ENCODE peak calls at places on chromosomes 12 and 14, in five cellular contexts. A, S, L, C and G are unnamed samples.

GRCh38 chr14:101025656-101026055 is 122.1 kb upstream of the RTL1 start:
- DNase-seq in L (no peak), C (no peak), S (no peak), A (no peak), G (peak; percentile 24)

GRCh38 chr12:26940820-26941219 is 2.5 kb downstream of the FGFR1OP2 start:
- DNase-seq in A (no peak), L (no peak), S (no peak), C (no peak), G (no peak)

GRCh38 chr14:23626946-23627345 is 9.2 kb upstream of the DHRS2 start:
- DNase-seq in A (no peak), S (no peak), L (no peak), C (no peak), G (no peak)

GRCh38 chr14:50025073-50025472 is 91.3 kb downstream of the VCPKMT start:
- DNase-seq in A (no peak), L (no peak), S (no peak), C (no peak), G (no peak)

GRCh38 chr14:91466192-91466591 is 43.9 kb downstream of the PPP4R3A start:
- DNase-seq in S (no peak), C (no peak), L (no peak), A (no peak), G (no peak)

GRCh38 chr12:29650371-29650770 is 133.4 kb downstream of the TMTC1 start:
- DNase-seq in A (no peak), S (no peak), L (no peak), C (no peak), G (no peak)

GRCh38 chr14:104530651-104531050 is 48.9 kb upstream of the C14orf180 start:
- DNase-seq in L (no peak), S (peak; percentile 19), A (no peak), C (no peak), G (no peak)

GRCh38 chr14:60561845-60562746 is 53.1 kb downstream of the SIX6 start:
- DNase-seq in C (no peak), A (no peak), S (no peak), L (peak; percentile 33), G (no peak)

GRCh38 chr12:68119724-68120211 is 39.8 kb downstream of the IFNG start:
- DNase-seq in A (peak; percentile 37), C (peak; percentile 56), S (no peak), L (no peak), G (no peak)

GRCh38 chr12:77087427-77087826 is 22.1 kb upstream of the E2F7 start:
- DNase-seq in L (no peak), S (no peak), C (no peak), A (no peak), G (no peak)

GRCh38 chr14:56004807-56005579 is 113.2 kb upstream of the PELI2 start:
- DNase-seq in L (peak; percentile 4), C (peak; percentile 15), S (no peak), A (no peak), G (no peak)

GRCh38 chr14:75341639-75342038 is 63.0 kb downstream of the FOS start:
- DNase-seq in A (no peak), L (no peak), C (no peak), S (no peak), G (no peak)